ENCODE peak calls at places on chromosomes 2 and 18, in eight cellular contexts. One of them, this sample, is unnamed.

GRCh38 chr2:178404380-178404767 is 46.6 kb downstream of the PRKRA start:
- DNase-seq in SK-N-SH: no peak
- DNase-seq in dorsolateral prefrontal cortex: no peak
- DNase-seq in cardiac fibroblast: peak; percentile 89
- DNase-seq in MM.1S: peak; percentile 95
- DNase-seq in fibroblast of the aortic adventitia: no peak
- DNase-seq in fibroblast of lung: peak; percentile 78
- DNase-seq in nephron progenitor cell: no peak
- DNase-seq in this sample: peak; percentile 81

GRCh38 chr2:138515084-138515483 is 13.5 kb downstream of the SPOPL start:
- DNase-seq in SK-N-SH: no peak
- DNase-seq in cardiac fibroblast: peak; percentile 13
- DNase-seq in fibroblast of lung: peak; percentile 16
- DNase-seq in dorsolateral prefrontal cortex: no peak
- DNase-seq in fibroblast of the aortic adventitia: no peak
- DNase-seq in nephron progenitor cell: no peak
- DNase-seq in MM.1S: no peak
- DNase-seq in this sample: no peak

GRCh38 chr18:54197747-54198411 is 26.6 kb downstream of the MBD2 start:
- DNase-seq in fibroblast of the aortic adventitia: no peak
- DNase-seq in dorsolateral prefrontal cortex: no peak
- DNase-seq in cardiac fibroblast: no peak
- DNase-seq in MM.1S: no peak
- DNase-seq in nephron progenitor cell: no peak
- DNase-seq in fibroblast of lung: no peak
- DNase-seq in SK-N-SH: no peak
- DNase-seq in this sample: no peak

GRCh38 chr2:9554841-9555337 is 741 bp downstream of the ADAM17 start:
- DNase-seq in SK-N-SH: peak; percentile 24
- DNase-seq in MM.1S: peak; percentile 55
- DNase-seq in nephron progenitor cell: peak; percentile 16
- DNase-seq in fibroblast of lung: peak; percentile 92
- DNase-seq in fibroblast of the aortic adventitia: peak; percentile 93
- DNase-seq in cardiac fibroblast: peak; percentile 89
- DNase-seq in dorsolateral prefrontal cortex: no peak
- DNase-seq in this sample: no peak

GRCh38 chr2:12303181-12304030 is 413.3 kb upstream of the TRIB2 start:
- DNase-seq in nephron progenitor cell: no peak
- DNase-seq in SK-N-SH: no peak
- DNase-seq in dorsolateral prefrontal cortex: no peak
- DNase-seq in fibroblast of lung: peak; percentile 99
- DNase-seq in cardiac fibroblast: peak; percentile 91
- DNase-seq in MM.1S: no peak
- DNase-seq in fibroblast of the aortic adventitia: peak; percentile 77
- DNase-seq in this sample: no peak

GRCh38 chr2:119126650-119127049 is 31.9 kb downstream of the C1QL2 start:
- DNase-seq in nephron progenitor cell: peak; percentile 63
- DNase-seq in MM.1S: no peak
- DNase-seq in fibroblast of lung: no peak
- DNase-seq in SK-N-SH: peak; percentile 50
- DNase-seq in dorsolateral prefrontal cortex: no peak
- DNase-seq in fibroblast of the aortic adventitia: no peak
- DNase-seq in cardiac fibroblast: peak; percentile 11
- DNase-seq in this sample: peak; percentile 62

GRCh38 chr2:217033191-217033590 is 173.3 kb upstream of the TNP1 start:
- DNase-seq in dorsolateral prefrontal cortex: no peak
- DNase-seq in MM.1S: no peak
- DNase-seq in fibroblast of the aortic adventitia: no peak
- DNase-seq in SK-N-SH: no peak
- DNase-seq in fibroblast of lung: no peak
- DNase-seq in cardiac fibroblast: no peak
- DNase-seq in nephron progenitor cell: no peak
- DNase-seq in this sample: no peak

GRCh38 chr2:217932661-217933325 is 70.0 kb downstream of the TNS1 start:
- DNase-seq in SK-N-SH: peak; percentile 87
- DNase-seq in nephron progenitor cell: no peak
- DNase-seq in MM.1S: no peak
- DNase-seq in cardiac fibroblast: peak; percentile 70
- DNase-seq in dorsolateral prefrontal cortex: no peak
- DNase-seq in fibroblast of lung: no peak
- DNase-seq in fibroblast of the aortic adventitia: peak; percentile 50
- DNase-seq in this sample: no peak

GRCh38 chr2:46697830-46698323 is 217.7 kb downstream of the MCFD2 start:
- DNase-seq in fibroblast of the aortic adventitia: no peak
- DNase-seq in fibroblast of lung: no peak
- DNase-seq in MM.1S: no peak
- DNase-seq in dorsolateral prefrontal cortex: no peak
- DNase-seq in cardiac fibroblast: no peak
- DNase-seq in SK-N-SH: no peak
- DNase-seq in nephron progenitor cell: no peak
- DNase-seq in this sample: no peak

GRCh38 chr2:59684771-59685166 is 868.7 kb downstream of the BCL11A start:
- DNase-seq in cardiac fibroblast: no peak
- DNase-seq in SK-N-SH: no peak
- DNase-seq in dorsolateral prefrontal cortex: no peak
- DNase-seq in fibroblast of lung: no peak
- DNase-seq in MM.1S: no peak
- DNase-seq in fibroblast of the aortic adventitia: no peak
- DNase-seq in nephron progenitor cell: no peak
- DNase-seq in this sample: no peak

GRCh38 chr2:28390857-28391563 is 1.6 kb upstream of the FOSL2 start:
- DNase-seq in cardiac fibroblast: peak; percentile 92
- DNase-seq in dorsolateral prefrontal cortex: peak; percentile 57
- DNase-seq in fibroblast of lung: no peak
- DNase-seq in SK-N-SH: peak; percentile 84
- DNase-seq in nephron progenitor cell: peak; percentile 67
- DNase-seq in MM.1S: peak; percentile 49
- DNase-seq in fibroblast of the aortic adventitia: no peak
- DNase-seq in this sample: peak; percentile 29

GRCh38 chr2:38194751-38195150 is 118.8 kb upstream of the CYP1B1 start:
- DNase-seq in cardiac fibroblast: no peak
- DNase-seq in SK-N-SH: no peak
- DNase-seq in nephron progenitor cell: no peak
- DNase-seq in fibroblast of lung: no peak
- DNase-seq in fibroblast of the aortic adventitia: no peak
- DNase-seq in dorsolateral prefrontal cortex: no peak
- DNase-seq in MM.1S: no peak
- DNase-seq in this sample: no peak

GRCh38 chr2:146444987-146445386 is 1399.8 kb upstream of the ACVR2A start:
- DNase-seq in SK-N-SH: no peak
- DNase-seq in cardiac fibroblast: peak; percentile 4
- DNase-seq in dorsolateral prefrontal cortex: no peak
- DNase-seq in nephron progenitor cell: no peak
- DNase-seq in MM.1S: no peak
- DNase-seq in fibroblast of lung: no peak
- DNase-seq in fibroblast of the aortic adventitia: no peak
- DNase-seq in this sample: no peak

GRCh38 chr2:28449489-28450395 is 46.1 kb upstream of the PLB1 start:
- DNase-seq in nephron progenitor cell: no peak
- DNase-seq in fibroblast of lung: no peak
- DNase-seq in MM.1S: no peak
- DNase-seq in cardiac fibroblast: peak; percentile 69
- DNase-seq in fibroblast of the aortic adventitia: peak; percentile 31
- DNase-seq in dorsolateral prefrontal cortex: no peak
- DNase-seq in SK-N-SH: no peak
- DNase-seq in this sample: peak; percentile 49

GRCh38 chr2:55054076-55054475 is 3.8 kb upstream of the RTN4 start:
- DNase-seq in fibroblast of lung: no peak
- DNase-seq in dorsolateral prefrontal cortex: no peak
- DNase-seq in cardiac fibroblast: no peak
- DNase-seq in MM.1S: peak; percentile 76
- DNase-seq in SK-N-SH: no peak
- DNase-seq in nephron progenitor cell: no peak
- DNase-seq in fibroblast of the aortic adventitia: no peak
- DNase-seq in this sample: no peak

GRCh38 chr18:31821452-31822171 is 60.9 kb upstream of the SLC25A52 start:
- DNase-seq in SK-N-SH: no peak
- DNase-seq in dorsolateral prefrontal cortex: no peak
- DNase-seq in fibroblast of lung: no peak
- DNase-seq in cardiac fibroblast: no peak
- DNase-seq in nephron progenitor cell: no peak
- DNase-seq in fibroblast of the aortic adventitia: no peak
- DNase-seq in MM.1S: no peak
- DNase-seq in this sample: no peak

GRCh38 chr2:100870652-100871531 is 51.0 kb downstream of the NPAS2 start:
- DNase-seq in cardiac fibroblast: peak; percentile 33
- DNase-seq in fibroblast of the aortic adventitia: no peak
- DNase-seq in MM.1S: no peak
- DNase-seq in fibroblast of lung: no peak
- DNase-seq in dorsolateral prefrontal cortex: no peak
- DNase-seq in nephron progenitor cell: no peak
- DNase-seq in SK-N-SH: no peak
- DNase-seq in this sample: no peak

GRCh38 chr2:22634167-22634566 is 750.8 kb upstream of the KLHL29 start:
- DNase-seq in cardiac fibroblast: no peak
- DNase-seq in fibroblast of lung: no peak
- DNase-seq in fibroblast of the aortic adventitia: no peak
- DNase-seq in SK-N-SH: peak; percentile 64
- DNase-seq in MM.1S: no peak
- DNase-seq in dorsolateral prefrontal cortex: no peak
- DNase-seq in nephron progenitor cell: no peak
- DNase-seq in this sample: no peak

GRCh38 chr2:23487735-23488492 is 102.9 kb downstream of the KLHL29 start:
- DNase-seq in dorsolateral prefrontal cortex: no peak
- DNase-seq in cardiac fibroblast: peak; percentile 76
- DNase-seq in SK-N-SH: no peak
- DNase-seq in nephron progenitor cell: no peak
- DNase-seq in MM.1S: no peak
- DNase-seq in fibroblast of lung: peak; percentile 95
- DNase-seq in fibroblast of the aortic adventitia: peak; percentile 32
- DNase-seq in this sample: peak; percentile 49

GRCh38 chr2:119350311-119350998 is 16.2 kb downstream of the C2orf76 start:
- DNase-seq in MM.1S: no peak
- DNase-seq in fibroblast of lung: no peak
- DNase-seq in fibroblast of the aortic adventitia: no peak
- DNase-seq in SK-N-SH: no peak
- DNase-seq in cardiac fibroblast: no peak
- DNase-seq in nephron progenitor cell: no peak
- DNase-seq in dorsolateral prefrontal cortex: no peak
- DNase-seq in this sample: no peak

GRCh38 chr18:27110319-27110718 is 74.8 kb downstream of the CHST9 start:
- DNase-seq in fibroblast of lung: no peak
- DNase-seq in fibroblast of the aortic adventitia: no peak
- DNase-seq in nephron progenitor cell: no peak
- DNase-seq in cardiac fibroblast: no peak
- DNase-seq in dorsolateral prefrontal cortex: no peak
- DNase-seq in MM.1S: no peak
- DNase-seq in SK-N-SH: peak; percentile 27
- DNase-seq in this sample: no peak

GRCh38 chr2:189628817-189629552 is 32.3 kb upstream of the ASNSD1 start:
- DNase-seq in SK-N-SH: no peak
- DNase-seq in dorsolateral prefrontal cortex: no peak
- DNase-seq in nephron progenitor cell: no peak
- DNase-seq in fibroblast of the aortic adventitia: no peak
- DNase-seq in fibroblast of lung: peak; percentile 18
- DNase-seq in cardiac fibroblast: peak; percentile 41
- DNase-seq in MM.1S: no peak
- DNase-seq in this sample: no peak
- TF ChIP-seq CTCF in SK-N-SH: no peak
- TF ChIP-seq CTCF in dorsolateral prefrontal cortex: no peak
- TF ChIP-seq CTCF in nephron progenitor cell: no peak
- TF ChIP-seq CTCF in fibroblast of the aortic adventitia: no peak
- TF ChIP-seq CTCF in fibroblast of lung: no peak
- TF ChIP-seq CTCF in cardiac fibroblast: no peak
- TF ChIP-seq CTCF in MM.1S: no peak
- TF ChIP-seq CTCF in this sample: no peak

GRCh38 chr2:129605654-129606053 is 373.8 kb upstream of the RAB6C start:
- DNase-seq in nephron progenitor cell: no peak
- DNase-seq in fibroblast of the aortic adventitia: no peak
- DNase-seq in SK-N-SH: peak; percentile 42
- DNase-seq in MM.1S: no peak
- DNase-seq in cardiac fibroblast: no peak
- DNase-seq in fibroblast of lung: no peak
- DNase-seq in dorsolateral prefrontal cortex: no peak
- DNase-seq in this sample: no peak

GRCh38 chr2:129606496-129607270 is 372.8 kb upstream of the RAB6C start:
- DNase-seq in SK-N-SH: peak; percentile 20
- DNase-seq in fibroblast of lung: no peak
- DNase-seq in fibroblast of the aortic adventitia: no peak
- DNase-seq in MM.1S: no peak
- DNase-seq in nephron progenitor cell: no peak
- DNase-seq in cardiac fibroblast: no peak
- DNase-seq in dorsolateral prefrontal cortex: no peak
- DNase-seq in this sample: no peak

GRCh38 chr2:129609224-129609623 is 370.2 kb upstream of the RAB6C start:
- DNase-seq in SK-N-SH: no peak
- DNase-seq in fibroblast of the aortic adventitia: no peak
- DNase-seq in fibroblast of lung: no peak
- DNase-seq in MM.1S: no peak
- DNase-seq in nephron progenitor cell: no peak
- DNase-seq in dorsolateral prefrontal cortex: no peak
- DNase-seq in cardiac fibroblast: no peak
- DNase-seq in this sample: no peak

GRCh38 chr2:129604560-129604959 is 374.9 kb upstream of the RAB6C start:
- DNase-seq in nephron progenitor cell: no peak
- DNase-seq in MM.1S: no peak
- DNase-seq in dorsolateral prefrontal cortex: no peak
- DNase-seq in cardiac fibroblast: no peak
- DNase-seq in fibroblast of the aortic adventitia: no peak
- DNase-seq in fibroblast of lung: no peak
- DNase-seq in SK-N-SH: no peak
- DNase-seq in this sample: no peak
- TF ChIP-seq CTCF in nephron progenitor cell: no peak
- TF ChIP-seq CTCF in MM.1S: no peak
- TF ChIP-seq CTCF in dorsolateral prefrontal cortex: no peak
- TF ChIP-seq CTCF in cardiac fibroblast: no peak
- TF ChIP-seq CTCF in fibroblast of the aortic adventitia: no peak
- TF ChIP-seq CTCF in fibroblast of lung: no peak
- TF ChIP-seq CTCF in SK-N-SH: no peak
- TF ChIP-seq CTCF in this sample: no peak

GRCh38 chr2:227033471-227034148 is 130.4 kb downstream of the COL4A4 start:
- DNase-seq in SK-N-SH: peak; percentile 77
- DNase-seq in fibroblast of lung: peak; percentile 44
- DNase-seq in fibroblast of the aortic adventitia: peak; percentile 81
- DNase-seq in MM.1S: peak; percentile 19
- DNase-seq in cardiac fibroblast: peak; percentile 56
- DNase-seq in dorsolateral prefrontal cortex: no peak
- DNase-seq in nephron progenitor cell: peak; percentile 60
- DNase-seq in this sample: peak; percentile 60
- TF ChIP-seq CTCF in SK-N-SH: peak; percentile 78
- TF ChIP-seq CTCF in fibroblast of lung: peak; percentile 58
- TF ChIP-seq CTCF in fibroblast of the aortic adventitia: peak; percentile 82
- TF ChIP-seq CTCF in MM.1S: peak; percentile 54
- TF ChIP-seq CTCF in cardiac fibroblast: peak; percentile 87
- TF ChIP-seq CTCF in dorsolateral prefrontal cortex: no peak
- TF ChIP-seq CTCF in nephron progenitor cell: peak; percentile 68
- TF ChIP-seq CTCF in this sample: peak; percentile 78

DNA sequence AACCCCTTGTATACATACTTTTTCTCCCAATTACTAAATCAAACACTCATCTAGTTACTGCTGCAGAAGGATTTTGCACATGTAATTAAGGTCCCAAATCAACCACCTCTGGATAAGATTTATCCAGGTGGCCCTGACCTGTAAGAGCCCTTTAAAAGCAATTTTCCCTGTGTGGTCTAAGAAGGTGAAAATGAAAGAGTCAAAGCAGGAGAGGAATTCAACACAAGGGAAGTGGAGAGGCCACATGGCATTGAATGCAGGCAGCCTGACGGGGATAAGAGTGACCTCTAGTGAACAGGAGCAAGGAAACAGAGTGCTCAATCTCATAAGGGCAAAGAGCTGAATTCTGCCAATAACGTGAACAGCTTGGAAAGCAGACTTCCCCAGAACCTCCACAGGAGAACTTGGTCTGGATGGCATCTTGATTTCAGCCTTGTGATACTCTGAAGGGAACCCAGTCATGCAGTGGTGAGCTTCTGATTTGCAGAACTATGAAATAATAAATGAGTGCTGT is 27.2 kb downstream of the PPP3R1 start:
- DNase-seq in nephron progenitor cell: no peak
- DNase-seq in MM.1S: peak; percentile 40
- DNase-seq in SK-N-SH: peak; percentile 24
- DNase-seq in cardiac fibroblast: peak; percentile 49
- DNase-seq in fibroblast of the aortic adventitia: peak; percentile 34
- DNase-seq in dorsolateral prefrontal cortex: peak; percentile 17
- DNase-seq in fibroblast of lung: peak; percentile 39
- DNase-seq in this sample: peak; percentile 22
- TF ChIP-seq CTCF in nephron progenitor cell: no peak
- TF ChIP-seq CTCF in MM.1S: peak; percentile 52
- TF ChIP-seq CTCF in SK-N-SH: peak; percentile 35
- TF ChIP-seq CTCF in cardiac fibroblast: peak; percentile 39
- TF ChIP-seq CTCF in fibroblast of the aortic adventitia: peak; percentile 25
- TF ChIP-seq CTCF in dorsolateral prefrontal cortex: peak; percentile 27
- TF ChIP-seq CTCF in fibroblast of lung: no peak
- TF ChIP-seq CTCF in this sample: peak; percentile 61

This sample was measured in GM10248.